ENCODE peak calls at places on chromosomes 11 and 22, in five cellular contexts. D, T, B, Y and M are unnamed samples.
A peak's percentile ranks its signal among the peaks of the same experiment; 100 is the strongest.

GRCh38 chr11:12119502-12119901 is 9.1 kb downstream of the MICAL2 start:
- DNase-seq in D (no peak), T (no peak), B (no peak), Y (peak; percentile 47), M (peak; percentile 65)

GRCh38 chr22:37184380-37184755 is 3.7 kb downstream of the C1QTNF6 start:
- DNase-seq in D (no peak), T (no peak), Y (no peak), B (no peak), M (no peak)

GRCh38 chr11:102347526-102348331 is 715 bp downstream of the BIRC2 start:
- DNase-seq in B (no peak), D (no peak), T (peak; percentile 78), Y (peak; percentile 56), M (peak; percentile 16)

GRCh38 chr11:76592025-76592914 is 78.3 kb downstream of the LRRC32 start:
- DNase-seq in Y (no peak), T (no peak), D (no peak), B (no peak), M (no peak)

GRCh38 chr11:111177037-111177988 is 68.2 kb upstream of the POU2AF2 start:
- DNase-seq in T (no peak), B (no peak), Y (no peak), D (no peak), M (no peak)

GRCh38 chr11:46291441-46292143 is 14.1 kb downstream of the CREB3L1 start:
- DNase-seq in D (no peak), Y (peak; percentile 42), T (peak; percentile 90), B (no peak), M (no peak)

GRCh38 chr22:22151308-22151707 is 93.3 kb upstream of the VPREB1 start:
- DNase-seq in T (no peak), B (no peak), D (no peak), Y (no peak), M (no peak)

GRCh38 chr11:120710354-120711187 is 199.0 kb downstream of the GRIK4 start:
- DNase-seq in D (no peak), Y (peak; percentile 87), B (no peak), T (peak; percentile 95), M (no peak)

GRCh38 chr22:23376256-23376655 is 195.9 kb downstream of the BCR start:
- DNase-seq in B (peak; percentile 41), T (peak; percentile 29), D (peak; percentile 69), Y (peak; percentile 26), M (no peak)

GRCh38 chr11:2779981-2780849 is 80.4 kb upstream of the KCNQ1OT1 start:
- DNase-seq in B (no peak), T (no peak), D (peak; percentile 1), Y (no peak), M (no peak)